ENCODE peak calls at places on chromosomes 16 and 17, in five cellular contexts. D is brain pericyte, P is NCI-H1105, E is Panc1, J is heart left ventricle. A is an unnamed sample.

GRCh38 chr16:72988568-72988967 is 59.4 kb downstream of the ZFHX3 start:
- DNase-seq in D (no peak), J (no peak), E (no peak), P (no peak), A (no peak)

GRCh38 chr17:58313815-58314705 is 14.5 kb downstream of the TSPOAP1 start:
- DNase-seq in E (no peak), P (no peak), D (no peak), J (no peak), A (peak)

GRCh38 chr17:65495255-65496060 is 66.0 kb downstream of the AXIN2 start:
- DNase-seq in P (no peak), D (no peak), E (no peak), J (no peak), A (peak)

GRCh38 chr16:4767872-4768548 is 1.0 kb upstream of the ZNF500 start:
- DNase-seq in E (no peak), P (no peak), D (no peak), J (no peak), A (no peak)

GRCh38 chr17:36485805-36486203 is 677 bp upstream of the ZNHIT3 start:
- DNase-seq in J (no peak), D (no peak), E (no peak), P (no peak), A (no peak)

GRCh38 chr16:60788631-60789030 is 1247.6 kb downstream of the CDH8 start:
- DNase-seq in J (no peak), D (no peak), E (no peak), P (no peak), A (no peak)

GRCh38 chr17:28256881-28257280 is 62.1 kb upstream of the TMEM97 start:
- DNase-seq in E (no peak), J (no peak), P (no peak), D (no peak), A (no peak)

GRCh38 chr17:47188266-47188665 is 829 bp downstream of the CDC27 start:
- DNase-seq in P (no peak), D (no peak), E (no peak), J (no peak), A (no peak)

GRCh38 chr16:79267781-79268180 is 332.8 kb downstream of the MAF start:
- DNase-seq in E (no peak), D (no peak), P (no peak), J (no peak), A (no peak)

GRCh38 chr17:82502207-82502606 is 17.3 kb upstream of the FOXK2 start:
- DNase-seq in J (no peak), P (no peak), E (no peak), D (no peak), A (no peak)

GRCh38 chr17:50056217-50056960 is 479 bp downstream of the ITGA3 start:
- DNase-seq in P (peak), D (no peak), E (no peak), J (peak), A (peak)

GRCh38 chr16:15682105-15682570 is 32.1 kb downstream of the NDE1 start:
- DNase-seq in E (peak), J (no peak), D (peak), P (no peak), A (no peak)

GRCh38 chr16:30650369-30651123 is at the start of gene PRR14:
- DNase-seq in E (peak), J (peak), D (peak), P (peak), A (peak)

GRCh38 chr17:41141361-41141760 is 1.0 kb upstream of the KRTAP4-6 start:
- DNase-seq in P (no peak), E (no peak), D (no peak), J (no peak), A (no peak)

GRCh38 chr16:57653936-57654335 is 14.2 kb upstream of the ADGRG3 start:
- DNase-seq in J (no peak), P (no peak), E (no peak), D (no peak), A (no peak)

GRCh38 chr17:80036715-80037477 is 454 bp downstream of the CCDC40 start:
- DNase-seq in E (no peak), J (no peak), P (peak), D (no peak), A (no peak)

GRCh38 chr16:77212736-77213541 is 13.7 kb downstream of the SYCE1L start:
- DNase-seq in P (peak), E (no peak), J (peak), D (no peak), A (no peak)

GRCh38 chr17:16450028-16450427 is 34.7 kb downstream of the TRPV2 start:
- DNase-seq in J (no peak), E (no peak), P (no peak), D (no peak), A (no peak)

GRCh38 chr16:50771366-50771765 is 29.5 kb downstream of the CYLD start:
- DNase-seq in P (no peak), J (no peak), E (no peak), D (no peak), A (no peak)

GRCh38 chr16:66199189-66199588 is 167.3 kb upstream of the CDH5 start:
- DNase-seq in D (no peak), P (no peak), J (no peak), E (no peak), A (no peak)

A was measured in H1.